ENCODE peak calls at places on chromosomes 5 and 9, in eight cellular contexts. C, N, H, U, D, R, O and L are unnamed samples.

GRCh38 chr9:36120705-36121104 is 15.8 kb upstream of the GLIPR2 start:
- DNase-seq in C (no peak), N (no peak), H (no peak), U (no peak), D (no peak), R (no peak), O (no peak), L (no peak)

GRCh38 chr5:56829137-56829536 is 13.8 kb downstream of the MAP3K1 start:
- DNase-seq in C (no peak), N (no peak), H (no peak), U (no peak), D (no peak), R (no peak), O (peak; percentile 48), L (no peak)

GRCh38 chr5:173645437-173645807 is 29.0 kb upstream of the BOD1 start:
- DNase-seq in C (no peak), N (no peak), H (no peak), U (no peak), D (no peak), R (peak; percentile 69), O (no peak), L (peak; percentile 63)

GRCh38 chr9:36341936-36342577 is 58.0 kb downstream of the RNF38 start:
- DNase-seq in C (no peak), N (no peak), H (no peak), U (no peak), D (no peak), R (no peak), O (no peak), L (no peak)

GRCh38 chr5:176817369-176817841 is 7.0 kb downstream of the UNC5A start:
- DNase-seq in C (no peak), N (no peak), H (no peak), U (no peak), D (peak; percentile 74), R (peak; percentile 72), O (no peak), L (no peak)

GRCh38 chr9:123611228-123611627 is 255.2 kb downstream of the CRB2 start:
- DNase-seq in C (no peak), N (no peak), H (no peak), U (no peak), D (no peak), R (no peak), O (no peak), L (no peak)

GRCh38 chr9:96241391-96241809 is 60.6 kb downstream of the HSD17B3 start:
- DNase-seq in C (no peak), N (no peak), H (no peak), U (no peak), D (no peak), R (no peak), O (peak; percentile 36), L (no peak)

GRCh38 chr5:43020294-43020711 is 19.8 kb downstream of the ANXA2R start:
- DNase-seq in C (no peak), N (no peak), H (no peak), U (no peak), D (no peak), R (peak; percentile 54), O (no peak), L (no peak)

GRCh38 chr9:36995927-36996471 is 38.1 kb downstream of the PAX5 start:
- DNase-seq in C (no peak), N (peak; percentile 70), H (no peak), U (peak; percentile 53), D (peak; percentile 81), R (peak; percentile 93), O (peak; percentile 46), L (no peak)

GRCh38 chr5:19492861-19493260 is 495.1 kb downstream of the CDH18 start:
- DNase-seq in C (no peak), N (no peak), H (no peak), U (no peak), D (no peak), R (no peak), O (no peak), L (no peak)

GRCh38 chr9:5446451-5447236 is 3.7 kb upstream of the CD274 start:
- DNase-seq in C (no peak), N (no peak), H (no peak), U (no peak), D (no peak), R (no peak), O (no peak), L (no peak)

GRCh38 chr5:163571755-163572154 is 66.3 kb downstream of the MAT2B start:
- DNase-seq in C (no peak), N (no peak), H (no peak), U (no peak), D (peak; percentile 15), R (no peak), O (no peak), L (no peak)

GRCh38 chr9:116055536-116055935 is 98.1 kb upstream of the PAPPA start:
- DNase-seq in C (no peak), N (no peak), H (no peak), U (no peak), D (no peak), R (no peak), O (no peak), L (no peak)

GRCh38 chr5:79636981-79637733 is 24.9 kb downstream of the TENT2 start:
- DNase-seq in C (no peak), N (no peak), H (no peak), U (no peak), D (no peak), R (no peak), O (no peak), L (no peak)

GRCh38 chr5:170467000-170467707 is 36.7 kb upstream of the KCNIP1 start:
- DNase-seq in C (no peak), N (no peak), H (no peak), U (no peak), D (no peak), R (no peak), O (no peak), L (no peak)

GRCh38 chr9:71490810-71491209 is 277.5 kb downstream of the CEMIP2 start:
- DNase-seq in C (no peak), N (no peak), H (no peak), U (no peak), D (no peak), R (peak; percentile 36), O (no peak), L (no peak)

GRCh38 chr5:176542135-176542595 is 5.0 kb upstream of the RNF44 start:
- DNase-seq in C (no peak), N (peak; percentile 49), H (peak; percentile 76), U (no peak), D (no peak), R (no peak), O (peak; percentile 56), L (no peak)

GRCh38 chr5:175378444-175379028 is 65.4 kb downstream of the DRD1 start:
- DNase-seq in C (no peak), N (no peak), H (no peak), U (no peak), D (no peak), R (no peak), O (no peak), L (no peak)

GRCh38 chr5:141878186-141878770 is at the start of gene PCDH1:
- DNase-seq in C (no peak), N (peak; percentile 61), H (peak; percentile 84), U (no peak), D (peak; percentile 56), R (peak; percentile 77), O (peak; percentile 22), L (no peak)

GRCh38 chr5:55344392-55344992 is 36.7 kb downstream of the MTREX start:
- DNase-seq in C (peak; percentile 74), N (peak; percentile 66), H (no peak), U (no peak), D (peak; percentile 59), R (peak; percentile 65), O (peak; percentile 55), L (peak; percentile 56)

GRCh38 chr9:108125541-108125940 is 636.0 kb upstream of the KLF4 start:
- DNase-seq in C (no peak), N (no peak), H (no peak), U (no peak), D (no peak), R (peak; percentile 63), O (no peak), L (no peak)

DNA sequence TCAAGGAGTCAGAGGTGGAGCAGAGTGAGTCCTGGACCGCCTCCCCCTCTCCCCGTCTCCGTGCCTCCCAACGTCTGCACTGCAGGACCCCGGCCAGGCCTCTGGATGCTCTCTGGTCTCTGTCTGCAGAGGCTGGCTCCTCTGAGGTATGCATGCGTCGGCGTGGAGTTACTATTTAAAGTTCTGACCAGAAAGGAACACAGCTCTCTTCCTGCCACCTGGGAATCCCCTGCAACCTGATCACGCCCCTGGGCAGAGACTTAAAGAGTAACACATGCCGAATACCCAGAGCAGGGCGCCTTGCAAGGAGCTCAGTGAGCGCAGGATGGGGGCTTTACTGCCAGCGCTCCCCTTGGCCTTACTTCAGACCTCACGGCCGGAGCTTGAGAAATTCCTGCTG is 16.0 kb downstream of the ANXA6 start:
- DNase-seq in C (no peak), N (no peak), H (no peak), U (peak; percentile 80), D (no peak), R (peak; percentile 76), O (peak; percentile 58), L (no peak)
- H3K4me1 ChIP-seq in C (peaks cover 25% of the 10 kb centered on the region), N (peaks cover 60% of the 10 kb centered on the region), H (peaks cover 7% of the 10 kb centered on the region), U (peaks cover 66% of the 10 kb centered on the region), D (no peaks in the 10 kb centered on the region), R (peaks cover 13% of the 10 kb centered on the region), O (peaks cover 91% of the 10 kb centered on the region), L (peaks cover 4% of the 10 kb centered on the region)

DNA sequence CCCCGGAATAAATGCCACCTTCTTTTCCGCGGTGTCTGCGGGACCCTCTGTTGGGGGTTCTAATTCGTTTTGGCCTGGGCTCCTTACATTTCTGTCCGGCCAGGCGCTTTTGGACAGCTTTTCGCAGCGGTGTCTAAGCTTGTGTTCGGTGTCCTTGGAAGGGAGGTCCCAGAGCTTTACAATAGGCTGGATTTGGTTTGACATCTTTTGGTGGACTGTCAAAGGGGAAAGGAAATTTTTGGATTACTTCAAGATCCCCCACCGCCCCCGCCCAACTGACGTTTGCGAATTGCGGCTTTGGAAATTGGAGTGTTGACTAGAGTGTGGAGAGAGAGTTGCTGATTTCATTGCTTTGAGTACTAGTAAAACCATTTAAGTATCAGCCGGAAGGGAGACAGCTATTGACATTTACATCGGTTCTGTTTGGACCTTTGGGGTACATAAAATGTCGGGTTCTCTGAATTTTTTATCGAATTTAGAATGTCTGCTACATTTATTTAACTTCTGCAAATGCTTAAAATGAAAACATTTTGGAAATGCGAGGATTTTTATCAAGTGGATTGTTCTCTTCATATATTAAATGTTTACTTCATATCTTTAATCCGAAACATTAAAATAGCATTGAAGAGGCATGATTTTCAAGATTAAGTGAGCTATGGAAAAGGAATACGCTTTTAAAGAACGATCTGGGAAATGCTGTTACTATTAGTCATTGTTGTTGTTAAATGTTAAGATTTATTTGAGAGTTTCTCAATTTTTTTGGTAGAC is 4.7 kb upstream of the PURA start:
- DNase-seq in C (no peak), N (no peak), H (no peak), U (no peak), D (no peak), R (peak; percentile 46), O (no peak), L (no peak)
- H3K4me3 ChIP-seq in C (peak overlapping the region; percentile 85), N (peak overlapping the region; percentile 77), H (peak overlapping the region; percentile 78), U (peak overlapping the region; percentile 84), D (peak overlapping the region; percentile 78), R (peak overlapping the region; percentile 82), O (peak overlapping the region; percentile 77), L (peak overlapping the region; percentile 70)

GRCh38 chr5:124707516-124707915 is 38.9 kb downstream of the ZNF608 start:
- DNase-seq in C (no peak), N (no peak), H (no peak), U (no peak), D (no peak), R (no peak), O (no peak), L (no peak)
- H3K4me1 ChIP-seq in C (peaks cover 19% of the 10 kb centered on the region), N (peaks cover 61% of the 10 kb centered on the region), H (peaks cover 19% of the 10 kb centered on the region), U (peaks cover 43% of the 10 kb centered on the region), D (peaks cover 13% of the 10 kb centered on the region), R (peaks cover 62% of the 10 kb centered on the region), O (no peaks in the 10 kb centered on the region), L (peaks cover 29% of the 10 kb centered on the region)

GRCh38 chr5:35320029-35320428 is 89.7 kb upstream of the PRLR start:
- DNase-seq in C (no peak), N (no peak), H (no peak), U (no peak), D (no peak), R (no peak), O (no peak), L (no peak)
- H3K4me3 ChIP-seq in C (no peak overlapping the region), N (no peak overlapping the region), H (no peak overlapping the region), U (no peak overlapping the region), D (no peak overlapping the region), R (no peak overlapping the region), O (no peak overlapping the region), L (no peak overlapping the region)